ENCODE peak calls at places on chromosomes 2 and 18, in seven cellular contexts. X is IMR-90, O is T-helper 1 cell, E is choroid plexus epithelial cell, I is ureter, V is hypothalamus, Y is ACHN. J is an unnamed sample.

GRCh38 chr2:152432765-152433164 is 97.8 kb downstream of the FMNL2 start:
- DNase-seq in X (no peak), O (no peak), E (no peak), I (no peak), V (no peak), Y (no peak), J (no peak)

GRCh38 chr2:207706936-207707860 is 4.2 kb upstream of the CCNYL1 start:
- DNase-seq in X (no peak), O (no peak), E (no peak), I (no peak), V (no peak), Y (peak; percentile 42), J (no peak)

GRCh38 chr2:37928377-37928776 is 3.3 kb downstream of the RMDN2 start:
- DNase-seq in X (no peak), O (no peak), E (no peak), I (no peak), V (no peak), Y (no peak), J (no peak)

GRCh38 chr2:47422016-47422415 is 19.1 kb downstream of the MSH2 start:
- DNase-seq in X (no peak), O (no peak), E (peak; percentile 17), I (no peak), V (no peak), Y (no peak), J (no peak)

GRCh38 chr18:41150316-41150715 is 804.7 kb upstream of the PIK3C3 start:
- DNase-seq in X (no peak), O (no peak), E (no peak), I (no peak), V (no peak), Y (no peak), J (no peak)

GRCh38 chr2:37585982-37586621 is 85.3 kb downstream of the CDC42EP3 start:
- DNase-seq in X (peak; percentile 93), O (peak; percentile 62), E (peak; percentile 95), I (peak; percentile 70), V (no peak), Y (peak; percentile 85), J (no peak)

GRCh38 chr2:202657876-202658275 is 23.1 kb downstream of the FAM117B start:
- DNase-seq in X (no peak), O (no peak), E (no peak), I (no peak), V (no peak), Y (no peak), J (no peak)

GRCh38 chr2:112938904-112939303 is 27.9 kb downstream of the IL37 start:
- DNase-seq in X (peak; percentile 13), O (no peak), E (peak; percentile 54), I (no peak), V (no peak), Y (peak; percentile 63), J (no peak)

GRCh38 chr2:56749152-56749752 is 565.5 kb downstream of the CCDC85A start:
- DNase-seq in X (peak; percentile 6), O (no peak), E (peak; percentile 68), I (no peak), V (no peak), Y (peak; percentile 51), J (no peak)

GRCh38 chr18:49921278-49922037 is 108.1 kb upstream of the ACAA2 start:
- DNase-seq in X (no peak), O (no peak), E (no peak), I (no peak), V (no peak), Y (no peak), J (no peak)

GRCh38 chr18:1102848-1103247 is 198.2 kb downstream of the ADCYAP1 start:
- DNase-seq in X (no peak), O (no peak), E (no peak), I (no peak), V (no peak), Y (no peak), J (no peak)

GRCh38 chr18:36695806-36696205 is 133.0 kb downstream of the TPGS2 start:
- DNase-seq in X (no peak), O (no peak), E (no peak), I (no peak), V (no peak), Y (no peak), J (no peak)

GRCh38 chr2:232979871-232980461 is 33.1 kb downstream of the NGEF start:
- DNase-seq in X (peak; percentile 77), O (no peak), E (peak; percentile 56), I (peak; percentile 28), V (no peak), Y (peak; percentile 74), J (no peak)